ENCODE peak calls at places on chromosomes 16 and 17, in eight cellular contexts. M, P, A, I, S, X, G and Q are unnamed samples.

GRCh38 chr17:54736573-54736972 is 164.1 kb upstream of the TOM1L1 start:
- DNase-seq in X (no peak), G (no peak), S (no peak), I (no peak), P (no peak), A (no peak), M (no peak), Q (no peak)

GRCh38 chr17:2383628-2384167 is 17.2 kb downstream of the MNT start:
- DNase-seq in A (no peak), X (no peak), I (no peak), S (no peak), G (no peak), M (no peak), P (no peak), Q (no peak)

GRCh38 chr17:48037036-48037881 is at the start of gene COPZ2:
- DNase-seq in M (peak; percentile 69), P (no peak), G (peak; percentile 50), I (peak; percentile 81), X (no peak), S (no peak), A (peak; percentile 70), Q (no peak)

GRCh38 chr16:67169642-67170167 is 633 bp upstream of the NOL3 start:
- DNase-seq in I (no peak), A (no peak), M (peak; percentile 38), X (no peak), P (no peak), S (no peak), G (no peak), Q (peak; percentile 87)

GRCh38 chr16:55703003-55704001 is 47.5 kb downstream of the SLC6A2 start:
- DNase-seq in A (no peak), S (peak; percentile 28), G (no peak), P (no peak), M (no peak), X (peak; percentile 35), I (no peak), Q (peak; percentile 25)

GRCh38 chr17:42980766-42981397 is 517 bp downstream of the RUNDC1 start:
- DNase-seq in X (peak; percentile 58), S (peak; percentile 58), I (peak; percentile 69), M (peak; percentile 71), P (no peak), A (peak; percentile 25), G (no peak), Q (peak; percentile 71)

GRCh38 chr16:46568472-46569230 is 52.5 kb downstream of the SHCBP1 start:
- DNase-seq in S (no peak), X (no peak), M (no peak), G (no peak), P (no peak), I (no peak), A (no peak), Q (no peak)

GRCh38 chr17:41060052-41060604 is at the start of gene KRTAP2-3:
- DNase-seq in M (no peak), P (no peak), S (peak; percentile 97), G (no peak), X (peak; percentile 99), I (no peak), A (no peak), Q (no peak)

GRCh38 chr16:74625500-74626350 is 18.8 kb upstream of the GLG1 start:
- DNase-seq in A (no peak), S (no peak), M (no peak), G (no peak), P (no peak), X (no peak), I (no peak), Q (no peak)

GRCh38 chr17:63222655-63223054 is 223.5 kb downstream of the CYB561 start:
- DNase-seq in A (no peak), G (no peak), X (peak; percentile 8), S (peak; percentile 5), M (no peak), P (no peak), I (no peak), Q (no peak)

GRCh38 chr17:63221941-63222340 is 224.2 kb downstream of the CYB561 start:
- DNase-seq in A (no peak), X (no peak), G (no peak), M (no peak), P (no peak), I (no peak), S (no peak), Q (no peak)

GRCh38 chr17:63223212-63223911 is 222.7 kb downstream of the CYB561 start:
- DNase-seq in M (no peak), G (no peak), A (no peak), X (no peak), P (no peak), S (no peak), I (no peak), Q (no peak)

DNA sequence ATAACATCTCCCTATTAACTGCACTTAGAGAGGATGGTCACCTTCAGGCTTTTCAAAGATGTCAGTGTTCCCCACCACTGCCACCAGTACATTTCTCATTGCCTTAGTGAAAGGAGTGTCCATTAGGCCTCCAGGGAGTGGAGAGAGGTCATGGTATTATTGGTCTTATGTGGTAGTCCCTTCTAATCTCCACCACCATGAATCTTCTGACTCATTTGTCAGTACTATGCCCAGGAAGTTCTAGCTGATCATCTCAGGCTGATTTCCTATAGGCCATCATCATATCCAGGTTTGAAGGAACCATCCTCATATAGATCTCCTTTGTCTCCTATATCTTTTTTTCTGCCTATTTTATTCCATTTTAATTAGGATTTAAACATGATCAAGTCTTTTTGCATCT is 221.5 kb downstream of the CYB561 start:
- DNase-seq in M (no peak), P (no peak), S (no peak), A (no peak), G (no peak), X (no peak), I (no peak), Q (no peak)
- TF ChIP-seq CTCF in M (no peak), P (no peak), S (no peak), A (no peak), G (no peak), X (no peak), I (no peak), Q (no peak)

DNA sequence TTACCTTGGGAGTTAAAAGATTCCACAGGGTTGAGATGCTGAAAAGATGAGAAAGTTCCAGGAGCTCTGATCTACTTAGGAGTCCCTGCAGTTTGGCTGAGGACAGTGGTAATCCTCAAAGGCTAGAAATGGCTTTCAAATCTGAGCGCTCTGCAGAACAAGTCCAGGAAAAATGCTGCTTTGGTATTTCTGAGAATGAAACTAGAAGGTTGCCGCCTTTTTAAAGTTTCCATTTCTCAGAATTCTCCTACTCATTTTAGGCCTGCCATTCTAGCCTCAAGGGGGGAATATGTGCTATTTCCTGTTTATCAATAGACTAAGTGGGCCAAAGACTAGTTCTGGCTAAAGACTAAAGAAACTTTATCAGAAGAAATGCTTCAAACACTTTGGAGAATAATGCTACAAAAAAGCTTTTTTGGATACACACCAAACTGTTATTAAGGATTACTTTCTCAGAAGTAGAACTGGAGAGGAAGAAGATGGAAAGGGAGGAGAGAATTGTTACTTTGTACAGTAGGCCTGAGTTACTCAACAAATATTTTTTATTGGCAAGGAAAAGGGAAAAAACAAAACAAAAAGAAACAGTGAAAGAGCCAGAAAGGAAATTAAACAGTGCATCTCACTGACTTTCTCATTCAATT is at the start of gene SLFN12L:
- DNase-seq in G (no peak), S (no peak), A (peak; percentile 11), M (no peak), P (no peak), I (no peak), X (no peak), Q (peak; percentile 41)
- H3K27me3 ChIP-seq in G (no peaks in the 10 kb centered on the region), S (peaks cover 2% of the 10 kb centered on the region), A (no peaks in the 10 kb centered on the region), M (no peaks in the 10 kb centered on the region), P (no peaks in the 10 kb centered on the region), I (no peaks in the 10 kb centered on the region), X (peaks cover 9% of the 10 kb centered on the region), Q (peaks cover 10% of the 10 kb centered on the region)

DNA sequence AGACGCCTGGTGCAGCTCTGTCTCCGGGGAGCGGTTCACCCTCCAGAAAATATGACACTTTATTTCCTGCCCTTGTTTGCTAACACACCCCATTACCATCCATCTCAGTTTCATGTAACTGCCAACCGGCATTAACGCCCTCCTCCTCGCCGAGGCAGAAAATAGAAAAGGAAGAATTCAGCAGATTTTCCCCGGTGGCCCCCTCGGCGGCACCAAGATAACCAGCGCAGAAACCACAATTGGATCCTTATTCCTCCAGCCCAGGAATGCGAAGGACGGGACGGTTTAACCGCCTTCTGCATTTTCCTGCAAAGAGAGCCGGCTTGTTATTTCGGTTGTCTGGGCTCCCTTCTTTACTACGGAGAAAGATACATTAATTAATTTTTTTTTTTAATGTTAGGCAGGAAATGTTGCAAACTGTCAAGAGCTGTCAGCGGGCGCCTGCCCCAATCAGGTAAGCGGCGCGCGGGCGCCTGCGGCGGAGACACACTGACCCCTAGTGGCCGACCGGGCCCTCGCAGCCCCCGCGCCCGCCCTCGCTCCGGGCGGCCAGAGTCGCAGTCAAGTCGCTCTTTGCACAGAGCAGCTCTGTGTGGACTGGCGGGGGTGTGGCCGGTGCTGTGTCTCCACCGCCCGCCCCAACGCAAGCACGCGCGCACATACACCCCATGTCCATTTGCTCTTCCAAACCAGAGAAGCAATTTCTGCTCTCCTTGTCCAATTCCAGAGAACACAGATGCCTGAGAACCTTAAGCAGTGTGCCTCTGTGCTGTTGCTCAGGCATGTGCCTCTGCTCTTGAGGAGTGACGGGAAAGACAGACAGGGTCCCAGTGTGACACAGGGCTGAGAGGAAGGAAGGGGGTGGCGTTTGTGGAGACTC is 53.6 kb downstream of the C17orf67 start:
- DNase-seq in I (peak; percentile 91), P (peak; percentile 55), G (peak; percentile 70), S (peak; percentile 78), M (peak; percentile 82), X (peak; percentile 32), A (peak; percentile 63), Q (peak; percentile 77)
- H3K4me3 ChIP-seq in I (peak overlapping the region; percentile 53), P (peak overlapping the region; percentile 4), G (peak overlapping the region; percentile 20), S (peak overlapping the region; percentile 35), M (no peak overlapping the region), X (peak overlapping the region; percentile 58), A (peak overlapping the region; percentile 38), Q (peak overlapping the region; percentile 23)

GRCh38 chr16:35724551-35724950 is 2265.1 kb downstream of the TP53TG3F start:
- DNase-seq in A (no peak), M (no peak), S (no peak), P (no peak), X (no peak), I (no peak), G (no peak), Q (no peak)
- TF ChIP-seq CTCF in A (no peak), M (no peak), S (no peak), P (no peak), X (no peak), I (no peak), G (no peak), Q (no peak)